ENCODE peak calls at places on chromosomes 4 and X, in eight cellular contexts. J is ELF-1, L is endothelial cell, S is MM.1S, X is NCI-H748 treated with DMSO at 0.1 percent for 48 hours, N is globus pallidus, I is hepatic stellate cell, K is IMR-90. C is an unnamed sample.

GRCh38 chr4:167021545-167022155 is 212.6 kb downstream of the SPOCK3 start:
- DNase-seq in J (peak; percentile 65), L (peak; percentile 78), S (peak; percentile 55), X (peak; percentile 18), N (peak; percentile 91), I (no peak), K (peak; percentile 51), C (no peak)

GRCh38 chrX:154749856-154750255 is 1.0 kb downstream of the GAB3 start:
- DNase-seq in J (no peak), L (no peak), S (no peak), X (no peak), N (no peak), I (no peak), K (no peak), C (no peak)

GRCh38 chrX:131830400-131831184 is 192.5 kb upstream of the STK26 start:
- DNase-seq in J (peak; percentile 99), L (peak; percentile 76), S (peak; percentile 92), X (peak; percentile 87), N (peak; percentile 84), I (peak; percentile 20), K (peak; percentile 69), C (peak; percentile 68)

GRCh38 chr4:169282429-169283113 is 11.8 kb upstream of the SH3RF1 start:
- DNase-seq in J (no peak), L (no peak), S (no peak), X (no peak), N (no peak), I (no peak), K (peak; percentile 78), C (no peak)

GRCh38 chr4:82833696-82834313 is 35.2 kb upstream of the SCD5 start:
- DNase-seq in J (no peak), L (no peak), S (no peak), X (no peak), N (no peak), I (peak; percentile 67), K (peak; percentile 94), C (no peak)

GRCh38 chr4:86927843-86928395 is 6.9 kb upstream of the AFF1 start:
- DNase-seq in J (no peak), L (no peak), S (no peak), X (no peak), N (no peak), I (peak; percentile 77), K (peak; percentile 99), C (no peak)

GRCh38 chr4:13530823-13531608 is 13.3 kb downstream of the NKX3-2 start:
- DNase-seq in J (peak; percentile 81), L (peak; percentile 34), S (no peak), X (no peak), N (no peak), I (no peak), K (no peak), C (no peak)

GRCh38 chrX:70124678-70125077 is 8.6 kb upstream of the IGBP1 start:
- DNase-seq in J (no peak), L (no peak), S (no peak), X (no peak), N (no peak), I (no peak), K (no peak), C (no peak)

GRCh38 chrX:116277391-116277790 is 106.8 kb downstream of the AGTR2 start:
- DNase-seq in J (no peak), L (no peak), S (no peak), X (no peak), N (no peak), I (no peak), K (no peak), C (no peak)

GRCh38 chrX:135346975-135347374 is 37.7 kb downstream of the ETDC start:
- DNase-seq in J (no peak), L (no peak), S (no peak), X (no peak), N (no peak), I (no peak), K (no peak), C (no peak)

GRCh38 chr4:180950377-180950776 is 1292.8 kb upstream of the TENM3 start:
- DNase-seq in J (no peak), L (no peak), S (no peak), X (no peak), N (no peak), I (no peak), K (no peak), C (no peak)

GRCh38 chr4:138741366-138741765 is 274.2 kb upstream of the NOCT start:
- DNase-seq in J (no peak), L (no peak), S (no peak), X (no peak), N (no peak), I (no peak), K (no peak), C (no peak)

GRCh38 chr4:107757860-107758476 is 37.9 kb upstream of the PAPSS1 start:
- DNase-seq in J (no peak), L (no peak), S (peak; percentile 75), X (peak; percentile 8), N (no peak), I (no peak), K (peak; percentile 44), C (no peak)

GRCh38 chr4:185559913-185560281 is 24.6 kb upstream of the PDLIM3 start:
- DNase-seq in J (peak; percentile 88), L (no peak), S (no peak), X (no peak), N (no peak), I (no peak), K (peak; percentile 68), C (no peak)

GRCh38 chrX:134670241-134670811 is 12.1 kb upstream of the PLAC1 start:
- DNase-seq in J (peak; percentile 82), L (no peak), S (no peak), X (no peak), N (no peak), I (peak; percentile 60), K (peak; percentile 83), C (no peak)

GRCh38 chrX:153831435-153832150 is 1.2 kb upstream of the PDZD4 start:
- DNase-seq in J (no peak), L (no peak), S (no peak), X (no peak), N (no peak), I (no peak), K (no peak), C (no peak)